ENCODE peak calls at places on chromosomes 6 and 20, in five cellular contexts. One of them, this sample, is unnamed.

GRCh38 chr20:31497838-31498540 is 16.3 kb upstream of the HM13 start:
- DNase-seq in mucosa of gallbladder: no peak
- DNase-seq in A549: no peak
- DNase-seq in occipital lobe: no peak
- DNase-seq in stimulated activated CD8-positive, alpha-beta memory T cell treated with anti-CD3 and anti-CD28 coated beads, Interleukin-4, amount 100 ng/mL, for 24 hours: no peak
- DNase-seq in this sample: no peak

GRCh38 chr20:31472395-31473330 is 2.3 kb downstream of the DEFB124 start:
- DNase-seq in mucosa of gallbladder: no peak
- DNase-seq in A549: no peak
- DNase-seq in occipital lobe: no peak
- DNase-seq in stimulated activated CD8-positive, alpha-beta memory T cell treated with anti-CD3 and anti-CD28 coated beads, Interleukin-4, amount 100 ng/mL, for 24 hours: no peak
- DNase-seq in this sample: no peak

GRCh38 chr20:37102571-37102970 is 6.8 kb upstream of the RBL1 start:
- DNase-seq in mucosa of gallbladder: no peak
- DNase-seq in A549: no peak
- DNase-seq in occipital lobe: no peak
- DNase-seq in stimulated activated CD8-positive, alpha-beta memory T cell treated with anti-CD3 and anti-CD28 coated beads, Interleukin-4, amount 100 ng/mL, for 24 hours: no peak
- DNase-seq in this sample: no peak

GRCh38 chr20:47735412-47736400 is 49.6 kb downstream of the SULF2 start:
- DNase-seq in mucosa of gallbladder: peak; percentile 21
- DNase-seq in A549: no peak
- DNase-seq in occipital lobe: no peak
- DNase-seq in stimulated activated CD8-positive, alpha-beta memory T cell treated with anti-CD3 and anti-CD28 coated beads, Interleukin-4, amount 100 ng/mL, for 24 hours: no peak
- DNase-seq in this sample: no peak

GRCh38 chr6:51025082-51025777 is 206.6 kb downstream of the TFAP2B start:
- DNase-seq in mucosa of gallbladder: no peak
- DNase-seq in A549: no peak
- DNase-seq in occipital lobe: no peak
- DNase-seq in stimulated activated CD8-positive, alpha-beta memory T cell treated with anti-CD3 and anti-CD28 coated beads, Interleukin-4, amount 100 ng/mL, for 24 hours: no peak
- DNase-seq in this sample: no peak

GRCh38 chr20:61303217-61303616 is 51.2 kb downstream of the CDH4 start:
- DNase-seq in mucosa of gallbladder: no peak
- DNase-seq in A549: no peak
- DNase-seq in occipital lobe: no peak
- DNase-seq in stimulated activated CD8-positive, alpha-beta memory T cell treated with anti-CD3 and anti-CD28 coated beads, Interleukin-4, amount 100 ng/mL, for 24 hours: no peak
- DNase-seq in this sample: no peak

GRCh38 chr20:50901301-50901700 is 29.9 kb downstream of the ADNP start:
- DNase-seq in mucosa of gallbladder: no peak
- DNase-seq in A549: no peak
- DNase-seq in occipital lobe: no peak
- DNase-seq in stimulated activated CD8-positive, alpha-beta memory T cell treated with anti-CD3 and anti-CD28 coated beads, Interleukin-4, amount 100 ng/mL, for 24 hours: no peak
- DNase-seq in this sample: no peak

GRCh38 chr6:114170958-114171387 is 171.8 kb downstream of the HS3ST5 start:
- DNase-seq in mucosa of gallbladder: no peak
- DNase-seq in A549: no peak
- DNase-seq in occipital lobe: no peak
- DNase-seq in stimulated activated CD8-positive, alpha-beta memory T cell treated with anti-CD3 and anti-CD28 coated beads, Interleukin-4, amount 100 ng/mL, for 24 hours: no peak
- DNase-seq in this sample: no peak

GRCh38 chr6:160455484-160456213 is 107.5 kb downstream of the SLC22A3 start:
- DNase-seq in mucosa of gallbladder: peak; percentile 62
- DNase-seq in A549: peak; percentile 49
- DNase-seq in occipital lobe: peak; percentile 41
- DNase-seq in stimulated activated CD8-positive, alpha-beta memory T cell treated with anti-CD3 and anti-CD28 coated beads, Interleukin-4, amount 100 ng/mL, for 24 hours: peak; percentile 48
- DNase-seq in this sample: peak; percentile 72

GRCh38 chr20:41717464-41717863 is 99.3 kb upstream of the CHD6 start:
- DNase-seq in mucosa of gallbladder: peak; percentile 14
- DNase-seq in A549: no peak
- DNase-seq in occipital lobe: peak; percentile 8
- DNase-seq in stimulated activated CD8-positive, alpha-beta memory T cell treated with anti-CD3 and anti-CD28 coated beads, Interleukin-4, amount 100 ng/mL, for 24 hours: no peak
- DNase-seq in this sample: peak; percentile 20